ENCODE peak calls at places on chromosomes 13 and 19, in four cellular contexts. B is psoas muscle; J is colonic mucosa; S is CD4-positive, CD25-positive, alpha-beta regulatory T cell. I is an unnamed sample.

GRCh38 chr19:49585023-49585422 is 3.9 kb downstream of the PRRG2 start:
- DNase-seq in B (no peak), J (no peak), S (no peak), I (no peak)

GRCh38 chr19:50046649-50047503 is 21.1 kb downstream of the ZNF473 start:
- DNase-seq in B (peak; percentile 54), J (peak; percentile 63), S (peak; percentile 41), I (peak; percentile 43)

GRCh38 chr13:47929156-47929555 is 71.9 kb downstream of the SUCLA2 start:
- DNase-seq in B (no peak), J (no peak), S (no peak), I (no peak)

GRCh38 chr19:21434967-21435544 is 38.1 kb downstream of the ZNF493 start:
- DNase-seq in B (no peak), J (no peak), S (no peak), I (no peak)

GRCh38 chr19:31316201-31316951 is 32.9 kb downstream of the TSHZ3 start:
- DNase-seq in B (peak; percentile 50), J (no peak), S (no peak), I (peak; percentile 35)

GRCh38 chr13:114106991-114107685 is 25.3 kb downstream of the RASA3 start:
- DNase-seq in B (peak; percentile 20), J (no peak), S (no peak), I (no peak)

GRCh38 chr13:43522788-43523187 is 264.0 kb downstream of the ENOX1 start:
- DNase-seq in B (no peak), J (no peak), S (no peak), I (no peak)

GRCh38 chr19:11243798-11244169 is 4.4 kb downstream of the ANGPTL8 start:
- DNase-seq in B (no peak), J (no peak), S (no peak), I (no peak)

GRCh38 chr19:8238251-8238650 is 29.1 kb downstream of the CERS4 start:
- DNase-seq in B (no peak), J (no peak), S (no peak), I (no peak)

GRCh38 chr19:5191091-5191490 is 149.5 kb downstream of the PTPRS start:
- DNase-seq in B (no peak), J (no peak), S (no peak), I (peak; percentile 41)

GRCh38 chr13:76969488-76970365 is 21.4 kb downstream of the ACOD1 start:
- DNase-seq in B (no peak), J (no peak), S (no peak), I (peak; percentile 88)

GRCh38 chr13:112710855-112711527 is 21.2 kb downstream of the ATP11A start:
- DNase-seq in B (peak; percentile 42), J (no peak), S (no peak), I (no peak)

GRCh38 chr19:30222428-30222873 is 149.7 kb upstream of the ZNF536 start:
- DNase-seq in B (no peak), J (no peak), S (no peak), I (no peak)

GRCh38 chr13:30862707-30863106 is 43.4 kb upstream of the MEDAG start:
- DNase-seq in B (peak; percentile 68), J (no peak), S (no peak), I (no peak)

GRCh38 chr19:27795369-27795768 is 1417.6 kb downstream of the UQCRFS1 start:
- DNase-seq in B (no peak), J (no peak), S (no peak), I (no peak)

GRCh38 chr13:25001807-25002206 is 94.1 kb upstream of the PABPC3 start:
- DNase-seq in B (no peak), J (no peak), S (no peak), I (no peak)

GRCh38 chr13:75876371-75877050 is 240.4 kb downstream of the LMO7 start:
- DNase-seq in B (peak; percentile 27), J (peak; percentile 57), S (peak; percentile 54), I (peak; percentile 74)

GRCh38 chr19:4057913-4058695 is 8.6 kb downstream of the ZBTB7A start:
- DNase-seq in B (peak; percentile 94), J (peak; percentile 84), S (no peak), I (peak; percentile 88)

GRCh38 chr13:112933649-112934048 is 35.4 kb upstream of the MCF2L start:
- DNase-seq in B (no peak), J (no peak), S (no peak), I (no peak)

GRCh38 chr19:33705860-33706259 is 84.1 kb downstream of the CHST8 start:
- DNase-seq in B (no peak), J (no peak), S (no peak), I (no peak)

GRCh38 chr13:30679483-30680330 is 55.6 kb upstream of the ALOX5AP start:
- DNase-seq in B (no peak), J (no peak), S (peak; percentile 37), I (no peak)

GRCh38 chr19:10812902-10813404 is 23.1 kb downstream of the TMED1 start:
- DNase-seq in B (peak; percentile 65), J (no peak), S (no peak), I (peak; percentile 64)

GRCh38 chr13:28394422-28394821 is 100.5 kb downstream of the FLT1 start:
- DNase-seq in B (no peak), J (no peak), S (no peak), I (no peak)

GRCh38 chr13:112877066-112877465 is 91.9 kb upstream of the MCF2L start:
- DNase-seq in B (no peak), J (no peak), S (no peak), I (no peak)

GRCh38 chr13:112825875-112826274 is 136.0 kb downstream of the ATP11A start:
- DNase-seq in B (no peak), J (no peak), S (no peak), I (peak; percentile 51)

GRCh38 chr13:27174766-27175455 is 3.3 kb upstream of the USP12 start:
- DNase-seq in B (no peak), J (no peak), S (no peak), I (no peak)

GRCh38 chr13:113057084-113057483 is 48.5 kb upstream of the F7 start:
- DNase-seq in B (no peak), J (no peak), S (no peak), I (no peak)

GRCh38 chr19:50368649-50369570 is 3.5 kb upstream of the NAPSA start:
- DNase-seq in B (peak; percentile 81), J (peak; percentile 94), S (peak; percentile 74), I (peak; percentile 91)

DNA sequence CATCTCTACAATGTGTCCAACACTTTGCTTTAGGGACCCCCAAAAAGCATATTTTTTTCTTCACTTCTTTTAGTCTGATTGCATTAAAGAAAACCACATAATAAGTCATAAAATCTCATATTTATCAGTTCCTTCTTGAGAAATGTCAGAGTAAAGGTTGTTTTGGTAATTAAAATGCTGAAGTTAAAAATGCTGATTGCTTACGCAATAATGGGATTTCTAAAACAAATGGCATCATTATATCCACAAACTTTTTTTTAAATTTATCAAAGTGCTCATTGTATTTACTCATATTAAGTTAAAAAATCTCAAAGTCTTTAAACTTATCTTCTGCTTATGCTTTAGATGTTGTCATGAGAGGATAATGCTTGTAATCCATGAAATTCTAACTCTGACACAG is 737.2 kb upstream of the ARGLU1 start:
- DNase-seq in B (no peak), J (no peak), S (no peak), I (no peak)
- H3K27ac ChIP-seq in B (no peak overlapping the region), J (no peak overlapping the region), S (no peak overlapping the region), I (no peak overlapping the region)

DNA sequence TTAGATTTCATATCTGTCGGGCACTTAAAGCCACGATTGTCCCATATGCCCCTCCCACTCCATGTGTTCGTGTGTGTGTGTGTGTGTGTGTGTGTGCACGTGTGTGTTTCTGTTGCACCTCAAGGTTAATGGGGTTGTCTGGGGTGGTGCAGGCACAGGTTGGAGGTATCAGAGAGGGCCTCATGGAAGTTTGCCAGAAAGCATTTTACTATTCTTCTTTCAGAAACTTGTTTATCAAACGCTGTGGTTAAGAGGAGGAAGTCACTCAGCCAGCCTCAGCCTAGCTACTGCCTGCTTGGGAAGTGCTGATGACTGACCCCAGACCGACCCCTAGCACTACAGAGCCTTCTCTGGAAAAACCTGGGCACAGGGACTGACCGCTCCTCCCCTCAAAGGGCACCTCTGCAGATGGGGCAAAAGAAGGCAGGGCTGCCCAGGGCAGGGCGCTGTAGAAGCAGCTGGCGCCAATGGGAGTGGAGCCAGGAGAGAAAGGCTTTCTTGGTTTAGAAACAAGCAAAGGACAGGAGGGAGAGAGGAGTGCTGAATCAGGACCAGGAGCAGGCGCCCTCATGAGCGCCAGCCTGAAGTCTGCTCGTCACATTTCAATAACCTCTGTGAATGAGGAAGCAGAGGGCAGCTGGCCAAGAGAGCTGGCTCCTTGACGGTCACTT is 3.9 kb downstream of the SIAH3 start:
- DNase-seq in B (peak; percentile 22), J (no peak), S (peak; percentile 34), I (peak; percentile 12)
- H3K27ac ChIP-seq in B (no peak overlapping the region), J (no peak overlapping the region), S (no peak overlapping the region), I (no peak overlapping the region)

GRCh38 chr19:13024958-13025653 is 29.8 kb downstream of the NFIX start:
- DNase-seq in B (peak; percentile 54), J (peak; percentile 61), S (no peak), I (no peak)
- H3K27ac ChIP-seq in B (peak overlapping the region; percentile 99), J (peak overlapping the region; percentile 79), S (no peak overlapping the region), I (no peak overlapping the region)

DNA sequence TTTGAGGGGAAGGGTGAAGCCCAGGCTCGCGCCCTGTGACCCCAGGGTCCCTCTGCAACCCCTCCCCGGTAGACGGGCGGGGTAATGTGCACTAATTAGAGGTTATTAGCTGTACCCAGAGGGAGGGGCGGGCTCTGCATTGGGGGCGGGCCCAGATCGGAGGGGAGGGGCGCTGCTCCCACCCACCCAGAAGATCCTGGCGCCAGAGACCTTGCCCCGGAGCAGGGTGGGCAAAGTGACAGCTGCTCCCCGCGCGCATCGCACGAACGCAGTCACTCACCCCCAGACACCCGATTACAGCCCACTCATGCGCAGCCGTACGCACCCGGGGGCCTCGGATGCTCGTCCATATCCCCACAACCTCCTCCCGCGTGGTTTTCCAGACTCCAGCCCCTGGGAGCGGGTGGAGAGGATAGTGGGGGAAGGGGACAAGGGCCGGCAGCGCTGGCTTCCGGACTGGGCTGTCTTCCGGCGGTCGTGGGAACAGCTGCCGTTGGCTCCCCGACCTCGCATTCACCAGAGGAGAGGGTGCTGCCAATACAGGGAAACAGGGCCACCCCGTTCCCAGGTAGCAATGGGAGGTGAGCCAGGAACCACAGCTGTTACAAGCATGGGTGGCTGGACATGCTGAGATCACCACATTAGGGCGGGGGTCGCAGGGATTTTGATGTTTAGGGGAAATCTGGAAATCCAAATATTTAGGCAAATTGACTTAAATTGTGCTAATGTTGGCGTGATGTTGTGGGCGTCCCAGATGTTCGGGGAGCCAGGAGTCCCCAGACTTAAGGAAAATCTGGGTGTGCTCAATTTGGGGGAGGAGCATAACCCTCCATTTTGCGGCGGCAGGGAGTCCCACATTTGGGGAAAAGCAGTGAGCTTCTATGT is 2.9 kb upstream of the HOOK2 start:
- DNase-seq in B (peak; percentile 82), J (peak; percentile 74), S (no peak), I (peak; percentile 30)
- H3K27ac ChIP-seq in B (peak overlapping the region; percentile 88), J (peak overlapping the region; percentile 91), S (peak overlapping the region; percentile 91), I (peak overlapping the region; percentile 72)

GRCh38 chr13:35966024-35966423 is 165.2 kb downstream of the DCLK1 start:
- DNase-seq in B (no peak), J (no peak), S (no peak), I (no peak)
- H3K27ac ChIP-seq in B (no peak overlapping the region), J (no peak overlapping the region), S (no peak overlapping the region), I (no peak overlapping the region)

GRCh38 chr19:2762783-2763496 is 20.1 kb downstream of the SGTA start:
- DNase-seq in B (no peak), J (no peak), S (no peak), I (no peak)
- H3K27ac ChIP-seq in B (no peak overlapping the region), J (no peak overlapping the region), S (no peak overlapping the region), I (no peak overlapping the region)

I was measured in trophoblast cell.